ENCODE peak calls at places on chromosomes 7 and 10, in five cellular contexts. G is left lung, H is astrocyte, T is K562, S is psoas muscle. C is an unnamed sample.
A peak's percentile ranks its signal among the peaks of the same experiment; 100 is the strongest.

GRCh38 chr7:144763291-144763690 is 72.6 kb downstream of the TPK1 start:
- DNase-seq in G (no peak), H (no peak), T (no peak), S (no peak), C (no peak)

GRCh38 chr10:131240691-131241090 is 70.8 kb downstream of the TCERG1L start:
- DNase-seq in G (peak; percentile 29), H (no peak), T (no peak), S (no peak), C (peak; percentile 43)

GRCh38 chr10:28139138-28139537 is 140.3 kb upstream of the ODAD2 start:
- DNase-seq in G (no peak), H (peak; percentile 54), T (no peak), S (no peak), C (no peak)

GRCh38 chr7:8255680-8256656 is 6.0 kb downstream of the ICA1 start:
- DNase-seq in G (no peak), H (no peak), T (no peak), S (no peak), C (no peak)

GRCh38 chr7:93327006-93327633 is 95.0 kb downstream of the VPS50 start:
- DNase-seq in G (no peak), H (peak; percentile 95), T (no peak), S (no peak), C (no peak)

GRCh38 chr10:13340626-13341370 is 7.3 kb downstream of the SEPHS1 start:
- DNase-seq in G (no peak), H (no peak), T (no peak), S (no peak), C (no peak)

GRCh38 chr7:128381161-128381821 is 19.8 kb upstream of the PRRT4 start:
- DNase-seq in G (no peak), H (no peak), T (peak; percentile 88), S (no peak), C (no peak)

GRCh38 chr10:110637558-110638053 is 6.5 kb upstream of the RBM20 start:
- DNase-seq in G (no peak), H (no peak), T (no peak), S (no peak), C (no peak)

GRCh38 chr10:974038-974784 is 14.0 kb upstream of the GTPBP4 start:
- DNase-seq in G (no peak), H (peak; percentile 42), T (no peak), S (no peak), C (peak; percentile 79)

GRCh38 chr10:27720529-27720928 is 25.1 kb downstream of the MKX start:
- DNase-seq in G (no peak), H (no peak), T (no peak), S (no peak), C (no peak)

GRCh38 chr10:22681783-22682183 is 32.6 kb downstream of the PIP4K2A start:
- DNase-seq in G (no peak), H (peak; percentile 73), T (peak; percentile 55), S (no peak), C (no peak)

GRCh38 chr10:16735626-16736025 is 81.6 kb downstream of the RSU1 start:
- DNase-seq in G (no peak), H (peak; percentile 14), T (no peak), S (no peak), C (no peak)

GRCh38 chr7:101828308-101829020 is 11.0 kb downstream of the CUX1 start:
- DNase-seq in G (no peak), H (no peak), T (no peak), S (no peak), C (peak; percentile 46)

GRCh38 chr7:100366411-100367250 is 6.7 kb upstream of the PILRA start:
- DNase-seq in G (peak; percentile 41), H (no peak), T (peak; percentile 20), S (no peak), C (peak; percentile 62)

GRCh38 chr7:100367251-100367620 is 6.1 kb upstream of the PILRA start:
- DNase-seq in G (no peak), H (no peak), T (no peak), S (no peak), C (peak; percentile 30)

GRCh38 chr7:100370303-100370702 is 3.0 kb upstream of the PILRA start:
- DNase-seq in G (no peak), H (no peak), T (no peak), S (no peak), C (no peak)

GRCh38 chr7:100369105-100369504 is 4.2 kb upstream of the PILRA start:
- DNase-seq in G (peak; percentile 92), H (no peak), T (no peak), S (peak; percentile 52), C (peak; percentile 84)

GRCh38 chr7:100367676-100368613 is 5.3 kb upstream of the PILRA start:
- DNase-seq in G (peak; percentile 57), H (no peak), T (no peak), S (no peak), C (peak; percentile 66)
- H3K4me1 ChIP-seq in G (no peaks in the 10 kb centered on the region), H (no peaks in the 10 kb centered on the region), T (peaks cover 26% of the 10 kb centered on the region), S (no peaks in the 10 kb centered on the region), C (peaks cover 8% of the 10 kb centered on the region)

GRCh38 chr7:134478707-134479106 is 19.8 kb upstream of the AKR1B1 start:
- DNase-seq in G (no peak), H (no peak), T (no peak), S (no peak), C (no peak)

GRCh38 chr7:134481167-134481566 is 22.3 kb upstream of the AKR1B1 start:
- DNase-seq in G (no peak), H (no peak), T (no peak), S (no peak), C (no peak)

GRCh38 chr7:134480202-134480601 is 21.3 kb upstream of the AKR1B1 start:
- DNase-seq in G (no peak), H (no peak), T (no peak), S (no peak), C (no peak)

GRCh38 chr7:134482858-134483257 is 24.0 kb upstream of the AKR1B1 start:
- DNase-seq in G (no peak), H (no peak), T (no peak), S (no peak), C (no peak)

DNA sequence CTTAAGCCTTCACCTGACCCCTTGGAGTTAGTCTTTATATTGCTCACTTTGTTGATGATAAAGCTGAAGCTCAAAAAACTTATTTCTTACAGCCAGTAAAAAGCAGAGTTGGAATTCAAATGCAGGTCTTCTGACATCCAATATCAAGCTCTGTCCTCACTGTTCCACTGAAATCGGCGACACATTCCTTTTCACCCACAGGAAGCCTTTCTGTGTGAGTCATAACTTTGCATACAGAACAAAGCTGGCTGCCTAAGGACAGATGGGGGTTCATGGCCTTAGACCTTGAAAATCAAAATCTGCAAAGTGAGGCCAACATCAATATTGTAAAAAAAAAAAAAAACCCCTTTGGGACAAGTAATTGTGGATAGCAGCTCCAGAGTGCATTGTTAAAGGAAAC is 21.8 kb upstream of the AKR1B1 start:
- DNase-seq in G (no peak), H (peak; percentile 52), T (no peak), S (no peak), C (no peak)
- H3K27ac ChIP-seq in G (no peak overlapping the region), H (no peak overlapping the region), T (no peak overlapping the region), S (no peak overlapping the region), C (no peak overlapping the region)

GRCh38 chr7:23600251-23600650 is 3.1 kb downstream of the CCDC126 start:
- DNase-seq in G (no peak), H (peak; percentile 26), T (no peak), S (no peak), C (no peak)

GRCh38 chr7:23598321-23598720 is 1.1 kb downstream of the CCDC126 start:
- DNase-seq in G (no peak), H (no peak), T (no peak), S (no peak), C (no peak)

GRCh38 chr7:23597064-23597907 is at the start of gene CCDC126:
- DNase-seq in G (peak; percentile 99), H (peak; percentile 81), T (peak; percentile 91), S (peak; percentile 94), C (peak; percentile 97)

GRCh38 chr7:23594879-23595604 is 2.1 kb upstream of the CCDC126 start:
- DNase-seq in G (no peak), H (no peak), T (peak; percentile 32), S (no peak), C (no peak)

DNA sequence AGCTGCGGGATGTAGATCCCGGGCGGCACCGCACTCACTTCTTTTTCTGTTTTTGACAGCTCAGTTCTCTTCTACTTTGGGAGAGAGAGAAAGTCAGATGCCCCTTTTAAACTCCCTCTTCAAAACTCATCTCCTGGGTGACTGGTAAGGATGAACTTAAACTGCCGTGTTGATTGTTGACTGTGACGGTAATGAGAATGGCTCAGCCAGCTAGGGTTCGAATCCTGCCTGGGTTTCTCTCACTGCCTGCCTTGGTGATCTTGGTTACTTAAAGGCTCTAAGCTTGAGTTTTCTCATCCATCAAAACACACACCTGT is 684 bp downstream of the CCDC126 start:
- DNase-seq in G (no peak), H (no peak), T (no peak), S (no peak), C (no peak)
- H3K4me1 ChIP-seq in G (peaks cover 5% of the 10 kb centered on the region), H (peaks cover 8% of the 10 kb centered on the region), T (peaks cover 15% of the 10 kb centered on the region), S (peaks cover 19% of the 10 kb centered on the region), C (peaks cover 9% of the 10 kb centered on the region)

DNA sequence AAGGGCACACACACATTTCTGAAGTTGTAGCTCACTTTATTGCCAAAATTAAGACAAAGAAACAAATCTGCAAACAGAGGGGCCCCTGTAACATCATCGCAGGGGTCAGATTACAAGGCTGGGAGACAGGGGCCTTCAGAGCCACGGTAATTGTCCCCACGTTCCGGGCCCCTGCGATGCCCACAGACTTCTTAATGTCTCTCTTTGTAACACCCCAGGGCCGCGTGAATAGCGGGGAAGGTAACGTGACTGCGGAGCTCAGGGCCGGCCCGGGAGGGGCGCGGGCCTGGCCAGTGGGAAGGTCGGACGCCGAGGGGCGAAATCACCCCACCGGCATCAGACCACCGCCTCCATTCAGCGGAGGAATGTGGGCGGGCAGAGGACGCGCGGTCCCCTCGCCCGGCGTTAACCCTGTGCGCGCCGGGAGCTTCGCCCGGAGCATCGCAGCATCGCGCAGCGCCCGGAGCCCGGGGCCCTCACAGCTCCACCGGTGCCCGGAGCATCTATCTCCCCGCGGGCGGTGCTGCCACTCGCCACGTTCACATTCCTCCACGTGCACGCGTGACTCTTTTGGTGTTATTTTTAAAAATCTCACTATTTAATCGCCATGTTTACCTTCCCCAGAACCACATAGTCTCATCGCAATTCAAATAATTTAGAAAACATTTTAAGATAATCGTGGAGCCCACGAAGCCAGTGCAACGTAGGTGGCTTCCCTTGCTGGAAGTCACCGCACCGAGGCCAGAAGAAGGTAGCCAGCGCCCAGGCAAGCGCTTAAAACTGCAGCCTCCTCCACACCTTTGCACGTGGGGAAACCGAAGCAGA is 22.0 kb downstream of the FGFBP3 start:
- DNase-seq in G (peak; percentile 81), H (peak; percentile 58), T (no peak), S (peak; percentile 33), C (peak; percentile 68)
- H3K27ac ChIP-seq in G (no peak overlapping the region), H (no peak overlapping the region), T (no peak overlapping the region), S (no peak overlapping the region), C (no peak overlapping the region)

GRCh38 chr7:55563596-55564325 is 8.5 kb downstream of the VOPP1 start:
- DNase-seq in G (no peak), H (no peak), T (no peak), S (no peak), C (no peak)
- H3K4me1 ChIP-seq in G (no peaks in the 10 kb centered on the region), H (peaks cover 9% of the 10 kb centered on the region), T (peaks cover 4% of the 10 kb centered on the region), S (peaks cover 39% of the 10 kb centered on the region), C (peaks cover 6% of the 10 kb centered on the region)

DNA sequence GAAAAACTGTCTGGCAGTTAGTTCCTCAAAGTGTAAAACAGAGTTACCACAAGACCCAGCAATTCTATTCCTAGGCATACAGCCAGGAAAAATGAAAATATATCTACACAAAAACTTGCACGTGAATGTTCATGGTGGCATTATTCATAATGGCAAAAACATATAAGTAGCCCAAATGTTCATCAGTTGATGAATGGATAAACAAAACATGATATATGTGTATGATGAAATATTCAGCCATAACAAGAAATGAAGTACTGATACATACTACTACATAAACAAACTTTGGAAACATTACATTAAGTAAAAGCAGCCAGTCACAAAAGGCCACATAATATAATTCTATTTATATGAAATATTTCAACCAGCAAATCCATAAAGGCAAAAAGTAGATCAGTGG is 83.4 kb downstream of the BRAF start:
- DNase-seq in G (no peak), H (no peak), T (no peak), S (no peak), C (no peak)
- H3K27ac ChIP-seq in G (no peak overlapping the region), H (no peak overlapping the region), T (no peak overlapping the region), S (no peak overlapping the region), C (no peak overlapping the region)

GRCh38 chr10:32955790-32956189 is 2.2 kb downstream of the ITGB1 start:
- DNase-seq in G (no peak), H (no peak), T (no peak), S (no peak), C (no peak)
- H3K4me1 ChIP-seq in G (peaks cover 29% of the 10 kb centered on the region), H (peaks cover 52% of the 10 kb centered on the region), T (peaks cover 10% of the 10 kb centered on the region), S (peaks cover 75% of the 10 kb centered on the region), C (peaks cover 63% of the 10 kb centered on the region)

C was measured in upper lobe of right lung.